ENCODE peak calls at places on chromosomes 13 and 19, in ten cellular contexts. D is retinal pigment epithelial cell, W is colonic mucosa, F is tibial artery, I is choroid plexus epithelial cell, O is right atrium auricular region, Y is heart right ventricle, N is left ventricle myocardium inferior, G is BE2C, U is astrocyte of the spinal cord. A is an unnamed sample.

GRCh38 chr13:48977973-48978372 is 2.3 kb downstream of the FNDC3A start:
- DNase-seq in N (no peak), U (peak), I (peak), G (no peak), F (no peak), D (no peak), Y (no peak), O (no peak), W (no peak), A (no peak)

GRCh38 chr19:38686530-38686888 is 39.1 kb downstream of the ACTN4 start:
- DNase-seq in I (no peak), G (no peak), W (no peak), F (no peak), Y (no peak), D (no peak), U (no peak), N (no peak), O (no peak), A (peak)

GRCh38 chr19:13881231-13881691 is 4.3 kb downstream of the NANOS3 start:
- DNase-seq in N (no peak), Y (no peak), D (no peak), I (peak), G (no peak), F (no peak), U (peak), W (peak), O (no peak), A (no peak)

GRCh38 chr13:113204378-113204734 is 4.1 kb downstream of the PCID2 start:
- DNase-seq in D (no peak), U (no peak), I (no peak), Y (no peak), G (no peak), F (no peak), O (no peak), W (no peak), N (no peak), A (no peak)

GRCh38 chr19:38658462-38659306 is 11.2 kb downstream of the ACTN4 start:
- DNase-seq in O (no peak), D (peak), G (no peak), U (peak), W (peak), N (no peak), Y (peak), I (peak), F (peak), A (no peak)

GRCh38 chr13:29384466-29384865 is 211.0 kb downstream of the SLC7A1 start:
- DNase-seq in W (no peak), D (no peak), F (no peak), I (no peak), N (peak), O (no peak), Y (peak), U (no peak), G (peak), A (no peak)

GRCh38 chr19:31693870-31694269 is 344.6 kb upstream of the TSHZ3 start:
- DNase-seq in I (no peak), W (no peak), G (no peak), F (no peak), O (peak), D (no peak), Y (no peak), N (no peak), U (no peak), A (no peak)

GRCh38 chr19:16371540-16371986 is 46.9 kb downstream of the KLF2 start:
- DNase-seq in U (no peak), I (no peak), O (no peak), F (no peak), G (no peak), N (peak), W (peak), D (no peak), Y (peak), A (peak)

GRCh38 chr19:2887391-2887914 is 13.3 kb upstream of the ZNF57 start:
- DNase-seq in N (no peak), U (peak), W (no peak), D (peak), F (peak), I (peak), O (no peak), G (peak), Y (no peak), A (no peak)

GRCh38 chr19:52170863-52171320 is 529 bp downstream of the ZNF836 start:
- DNase-seq in F (peak), N (peak), D (no peak), W (peak), O (no peak), Y (peak), I (no peak), U (no peak), G (peak), A (no peak)

GRCh38 chr19:604355-604754 is 14.7 kb downstream of the HCN2 start:
- DNase-seq in U (no peak), O (no peak), F (no peak), I (no peak), N (no peak), W (peak), Y (no peak), G (peak), D (no peak), A (no peak)

GRCh38 chr13:24694907-24695306 is 14.7 kb downstream of the ATP12A start:
- DNase-seq in W (no peak), I (no peak), N (no peak), Y (no peak), F (peak), G (no peak), U (no peak), D (no peak), O (no peak), A (no peak)

GRCh38 chr19:56751078-56751489 is 79.5 kb upstream of the ZNF835 start:
- DNase-seq in N (no peak), Y (no peak), D (no peak), G (no peak), W (no peak), F (no peak), O (no peak), U (no peak), I (no peak), A (no peak)

GRCh38 chr13:83498486-83499190 is 383.6 kb downstream of the SLITRK1 start:
- DNase-seq in O (no peak), I (peak), N (no peak), Y (no peak), U (peak), D (no peak), F (no peak), G (no peak), W (no peak), A (no peak)

GRCh38 chr13:20679879-20680278 is 23.6 kb upstream of the IL17D start:
- DNase-seq in O (no peak), N (no peak), F (no peak), G (no peak), Y (no peak), U (no peak), I (no peak), D (no peak), W (no peak), A (no peak)

GRCh38 chr19:36528921-36529518 is 949 bp upstream of the ZNF260 start:
- DNase-seq in D (no peak), O (no peak), F (no peak), U (no peak), G (no peak), W (no peak), N (no peak), Y (no peak), I (no peak), A (peak)

GRCh38 chr13:61204025-61204424 is 211.6 kb downstream of the PCDH20 start:
- DNase-seq in N (no peak), D (no peak), F (no peak), I (no peak), Y (no peak), G (no peak), U (no peak), O (no peak), W (no peak), A (no peak)

GRCh38 chr13:59415498-59415897 is 748.2 kb downstream of the DIAPH3 start:
- DNase-seq in O (no peak), F (no peak), D (no peak), Y (no peak), W (no peak), N (no peak), I (no peak), U (no peak), G (no peak), A (no peak)

GRCh38 chr13:110010433-110011135 is 224.2 kb upstream of the IRS2 start:
- DNase-seq in G (no peak), Y (no peak), O (no peak), U (peak), D (no peak), N (no peak), F (no peak), I (peak), W (no peak), A (no peak)

GRCh38 chr13:78978381-78978998 is 319.5 kb upstream of the OBI1 start:
- DNase-seq in W (peak), O (no peak), D (peak), G (peak), N (no peak), Y (peak), F (no peak), I (peak), U (peak), A (peak)

GRCh38 chr13:77000475-77000874 is 8.6 kb downstream of the CLN5 start:
- DNase-seq in Y (no peak), O (no peak), F (no peak), W (no peak), G (no peak), U (peak), N (no peak), I (no peak), D (no peak), A (no peak)

GRCh38 chr13:49403966-49404365 is 39.9 kb downstream of the CAB39L start:
- DNase-seq in Y (no peak), D (no peak), I (no peak), U (no peak), N (no peak), W (no peak), O (no peak), G (no peak), F (no peak), A (no peak)

GRCh38 chr19:15129856-15130580 is 22.8 kb downstream of the SYDE1 start:
- DNase-seq in Y (no peak), U (no peak), G (no peak), O (no peak), F (no peak), D (no peak), W (peak), N (no peak), I (no peak), A (no peak)

GRCh38 chr19:1453525-1454371 is 3.8 kb downstream of the APC2 start:
- DNase-seq in I (no peak), G (peak), N (no peak), O (no peak), Y (no peak), F (no peak), D (peak), W (no peak), U (no peak), A (no peak)

GRCh38 chr19:43310221-43310620 is 40.9 kb upstream of the PSG9 start:
- DNase-seq in O (no peak), Y (no peak), G (no peak), F (no peak), W (no peak), U (no peak), N (no peak), D (no peak), I (no peak), A (no peak)

GRCh38 chr19:1317274-1317673 is 31.6 kb downstream of the EFNA2 start:
- DNase-seq in O (no peak), G (no peak), N (no peak), W (no peak), D (no peak), U (no peak), Y (no peak), F (no peak), I (no peak), A (no peak)

GRCh38 chr19:41310031-41310831 is at the start of gene CCDC97:
- DNase-seq in I (peak), O (peak), F (peak), Y (peak), W (peak), G (peak), U (peak), N (peak), D (no peak), A (peak)

GRCh38 chr13:43666403-43666802 is 120.4 kb downstream of the ENOX1 start:
- DNase-seq in G (no peak), O (no peak), Y (no peak), F (no peak), W (peak), U (no peak), D (no peak), I (no peak), N (no peak), A (no peak)

GRCh38 chr13:114119196-114119595 is 13.2 kb downstream of the RASA3 start:
- DNase-seq in U (peak), N (no peak), D (peak), O (no peak), F (no peak), G (no peak), Y (peak), I (peak), W (no peak), A (no peak)

GRCh38 chr13:110869231-110869804 is 45.6 kb downstream of the ANKRD10 start:
- DNase-seq in U (no peak), Y (peak), I (no peak), F (no peak), W (no peak), O (no peak), G (no peak), N (no peak), D (no peak), A (no peak)

GRCh38 chr13:50635504-50635903 is 208.0 kb downstream of the DLEU7 start:
- DNase-seq in U (no peak), I (peak), Y (peak), D (no peak), F (peak), W (no peak), G (no peak), N (no peak), O (peak), A (peak)

GRCh38 chr19:14072535-14073231 is at the start of gene MISP3:
- DNase-seq in G (peak), U (no peak), N (peak), F (peak), O (no peak), Y (no peak), I (peak), D (no peak), W (peak), A (no peak)

GRCh38 chr13:93942016-93942415 is 537.5 kb downstream of the DCT start:
- DNase-seq in W (no peak), I (no peak), F (no peak), N (no peak), U (no peak), Y (no peak), G (no peak), O (no peak), D (no peak), A (no peak)

GRCh38 chr19:35037716-35038622 is 3.6 kb upstream of the HPN start:
- DNase-seq in O (no peak), D (no peak), N (no peak), F (no peak), G (no peak), W (no peak), Y (no peak), U (no peak), I (no peak), A (no peak)

GRCh38 chr13:29550589-29550988 is 44.9 kb downstream of the SLC7A1 start:
- DNase-seq in W (no peak), N (no peak), Y (no peak), G (no peak), F (no peak), O (no peak), I (peak), D (no peak), U (peak), A (no peak)

GRCh38 chr19:14381689-14382474 is 638 bp downstream of the ADGRE5 start:
- DNase-seq in N (peak), O (peak), Y (peak), U (peak), D (no peak), G (no peak), W (peak), F (peak), I (no peak), A (no peak)

GRCh38 chr13:99278199-99278598 is 20.0 kb upstream of the GPR18 start:
- DNase-seq in U (no peak), G (no peak), O (no peak), N (no peak), Y (no peak), D (no peak), F (no peak), W (no peak), I (no peak), A (no peak)

GRCh38 chr19:6322284-6322683 is 11.1 kb downstream of the ACER1 start:
- DNase-seq in F (no peak), G (no peak), D (no peak), N (no peak), O (no peak), Y (no peak), U (no peak), W (no peak), I (no peak), A (no peak)
- H3K4me3 ChIP-seq in F (no peak), G (no peak), D (no peak), N (no peak), O (no peak), Y (no peak), U (no peak), W (no peak), I (no peak), A (no peak)

GRCh38 chr13:73850104-73850898 is 283.9 kb downstream of the KLF12 start:
- DNase-seq in O (no peak), G (no peak), W (no peak), D (no peak), Y (no peak), F (no peak), I (no peak), N (no peak), U (no peak), A (no peak)

GRCh38 chr13:73851104-73851503 is 283.1 kb downstream of the KLF12 start:
- DNase-seq in D (no peak), Y (no peak), U (no peak), F (no peak), N (no peak), I (no peak), O (no peak), G (no peak), W (no peak), A (no peak)

GRCh38 chr13:73844986-73845385 is 289.2 kb downstream of the KLF12 start:
- DNase-seq in Y (no peak), F (no peak), W (no peak), D (no peak), U (peak), G (no peak), N (no peak), O (no peak), I (peak), A (no peak)

DNA sequence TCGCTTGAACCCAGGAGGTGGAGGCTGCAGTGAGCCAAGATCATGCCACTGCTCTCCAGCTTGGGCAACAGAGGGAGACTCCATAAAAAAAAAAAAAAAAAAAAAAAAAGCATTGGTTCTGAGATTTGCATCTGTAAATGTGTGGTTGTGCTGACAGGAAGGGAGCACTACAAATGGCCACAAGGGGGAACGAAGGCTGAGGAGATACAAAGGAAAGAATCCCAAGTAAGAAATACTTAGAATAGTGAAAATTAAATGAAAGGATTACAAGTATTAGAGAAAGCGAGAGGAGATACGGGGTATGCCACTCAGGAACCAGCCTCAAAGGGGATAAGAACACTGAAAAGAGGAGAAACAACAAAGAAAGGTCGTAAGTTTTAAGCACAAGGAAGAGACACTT is 284.9 kb downstream of the KLF12 start:
- DNase-seq in D (no peak), U (peak), Y (no peak), G (peak), I (peak), N (no peak), O (no peak), W (no peak), F (no peak), A (no peak)
- TF ChIP-seq CTCF in D (peak), U (peak), Y (peak), G (peak), I (peak), N (peak), O (peak), W (peak), F (peak), A (peak)

DNA sequence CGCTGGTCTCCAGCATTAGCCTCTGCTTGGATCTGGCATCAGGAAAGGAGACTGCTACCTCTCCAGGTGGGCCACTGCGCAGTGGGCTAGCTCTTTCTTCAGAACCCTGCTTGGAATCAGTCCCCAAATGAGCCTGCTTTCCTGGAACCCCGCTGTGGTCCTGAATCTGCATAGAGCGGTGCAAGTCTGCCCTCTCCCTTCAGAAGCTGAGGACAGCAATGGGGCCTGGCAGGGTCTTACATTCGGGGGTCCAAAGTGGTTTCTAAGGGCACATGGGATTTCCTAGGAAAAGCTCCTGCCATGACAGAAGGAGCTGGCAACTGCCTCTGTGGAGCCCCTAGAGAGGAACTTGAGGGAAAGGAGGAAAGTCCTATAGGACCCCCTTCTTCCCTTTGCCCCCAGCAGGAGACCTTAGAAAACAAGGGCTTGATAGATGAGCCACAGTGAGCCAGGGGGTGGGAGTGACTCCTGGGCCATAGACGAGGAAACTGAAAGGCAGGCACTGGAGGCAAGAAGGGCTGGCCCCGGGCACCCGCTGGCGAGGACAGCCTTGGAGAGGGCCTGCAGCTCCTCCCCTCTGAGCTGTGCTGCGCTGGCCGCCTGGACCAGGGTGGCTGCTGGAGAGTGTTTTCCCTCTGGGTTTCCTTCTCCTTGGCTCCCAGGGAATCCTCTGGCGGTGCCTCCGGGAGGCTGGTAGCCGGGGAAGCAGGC is 1.4 kb upstream of the VSTM2B start:
- DNase-seq in W (no peak), D (no peak), O (no peak), N (peak), F (no peak), I (no peak), G (no peak), Y (no peak), U (no peak), A (no peak)
- H3K4me3 ChIP-seq in W (no peak), D (no peak), O (no peak), N (no peak), F (no peak), I (no peak), G (no peak), Y (no peak), U (no peak), A (no peak)

GRCh38 chr13:41411536-41411935 is 45.8 kb upstream of the RGCC start:
- DNase-seq in F (no peak), W (no peak), I (peak), N (no peak), U (peak), D (no peak), Y (peak), G (no peak), O (no peak), A (no peak)
- TF ChIP-seq CTCF in F (peak), W (no peak), I (peak), N (peak), U (peak), D (peak), Y (peak), G (peak), O (peak), A (peak)

GRCh38 chr19:40279761-40280607 is 5.2 kb downstream of the AKT2 start:
- DNase-seq in U (no peak), Y (no peak), F (no peak), I (peak), N (no peak), G (no peak), D (no peak), W (no peak), O (no peak), A (no peak)
- H3K4me3 ChIP-seq in U (no peak), Y (peak), F (no peak), I (no peak), N (peak), G (no peak), D (no peak), W (no peak), O (peak), A (no peak)

GRCh38 chr13:112143046-112143752 is 76.2 kb downstream of the SOX1 start:
- DNase-seq in Y (no peak), N (no peak), F (peak), I (no peak), U (no peak), D (no peak), G (no peak), O (no peak), W (no peak), A (no peak)
- TF ChIP-seq CTCF in Y (no peak), N (no peak), F (no peak), I (no peak), U (no peak), D (no peak), G (no peak), O (no peak), W (no peak), A (no peak)